ENCODE peak calls at places on chromosome 2, in seven cellular contexts. B, I, A, M, X, Q and S are unnamed samples.

GRCh38 chr2:24822049-24822706 is 29.0 kb downstream of the CENPO start:
- DNase-seq in B (no peak), I (no peak), A (no peak), M (no peak), X (no peak), Q (no peak), S (no peak)

GRCh38 chr2:160207804-160208661 is 8.0 kb upstream of the ITGB6 start:
- DNase-seq in B (peak), I (no peak), A (peak), M (no peak), X (peak), Q (no peak), S (peak)

GRCh38 chr2:103289101-103289725 is 527.4 kb downstream of the TMEM182 start:
- DNase-seq in B (no peak), I (no peak), A (no peak), M (peak), X (no peak), Q (peak), S (no peak)

GRCh38 chr2:177161741-177162440 is 50.7 kb upstream of the HNRNPA3 start:
- DNase-seq in B (no peak), I (no peak), A (peak), M (peak), X (no peak), Q (peak), S (peak)

GRCh38 chr2:100757621-100758394 is 62.1 kb upstream of the NPAS2 start:
- DNase-seq in B (no peak), I (no peak), A (no peak), M (no peak), X (no peak), Q (no peak), S (peak)

GRCh38 chr2:174606336-174606735 is 8.7 kb upstream of the WIPF1 start:
- DNase-seq in B (no peak), I (no peak), A (peak), M (peak), X (peak), Q (no peak), S (peak)

GRCh38 chr2:232894251-232894650 is 24.2 kb downstream of the SNORC start:
- DNase-seq in B (no peak), I (no peak), A (no peak), M (no peak), X (no peak), Q (no peak), S (no peak)

GRCh38 chr2:239118675-239119211 is 270.9 kb downstream of the TWIST2 start:
- DNase-seq in B (no peak), I (no peak), A (peak), M (no peak), X (no peak), Q (no peak), S (no peak)

GRCh38 chr2:128638741-128639477 is 320.2 kb upstream of the HS6ST1 start:
- DNase-seq in B (no peak), I (no peak), A (no peak), M (no peak), X (no peak), Q (no peak), S (no peak)

GRCh38 chr2:168583064-168583709 is 127.1 kb downstream of the CERS6 start:
- DNase-seq in B (no peak), I (no peak), A (peak), M (no peak), X (no peak), Q (no peak), S (peak)